ENCODE peak calls at places on chromosomes 3 and 15, in nine cellular contexts. One of them, this sample, is unnamed. For H3K4me1, the result is how much of the 10 kb centered on the place peaks cover.

GRCh38 chr3:70982700-70983140 is 600.8 kb downstream of the FOXP1 start:
- DNase-seq in HCT116: peak
- DNase-seq in adrenal gland: peak
- DNase-seq in A549: peak
- DNase-seq in esophagus muscularis mucosa: no peak
- DNase-seq in uterus: peak
- DNase-seq in stomach: peak
- DNase-seq in upper lobe of left lung: peak
- DNase-seq in IMR-90: peak
- DNase-seq in this sample: no peak

GRCh38 chr3:187919535-187919934 is 174.3 kb upstream of the BCL6 start:
- DNase-seq in HCT116: no peak
- DNase-seq in adrenal gland: no peak
- DNase-seq in A549: no peak
- DNase-seq in esophagus muscularis mucosa: no peak
- DNase-seq in uterus: no peak
- DNase-seq in stomach: no peak
- DNase-seq in upper lobe of left lung: no peak
- DNase-seq in IMR-90: no peak
- DNase-seq in this sample: no peak

GRCh38 chr15:40190591-40190990 is 29.7 kb downstream of the BUB1B start:
- DNase-seq in HCT116: no peak
- DNase-seq in adrenal gland: no peak
- DNase-seq in A549: peak
- DNase-seq in esophagus muscularis mucosa: no peak
- DNase-seq in uterus: no peak
- DNase-seq in stomach: no peak
- DNase-seq in upper lobe of left lung: no peak
- DNase-seq in IMR-90: peak
- DNase-seq in this sample: no peak

GRCh38 chr15:60374628-60375081 is 23.1 kb downstream of the ANXA2 start:
- DNase-seq in HCT116: peak
- DNase-seq in adrenal gland: peak
- DNase-seq in A549: peak
- DNase-seq in esophagus muscularis mucosa: no peak
- DNase-seq in uterus: no peak
- DNase-seq in stomach: peak
- DNase-seq in upper lobe of left lung: peak
- DNase-seq in IMR-90: peak
- DNase-seq in this sample: no peak

GRCh38 chr15:63503739-63504246 is 600 bp upstream of the USP3 start:
- DNase-seq in HCT116: peak
- DNase-seq in adrenal gland: peak
- DNase-seq in A549: peak
- DNase-seq in esophagus muscularis mucosa: no peak
- DNase-seq in uterus: peak
- DNase-seq in stomach: peak
- DNase-seq in upper lobe of left lung: peak
- DNase-seq in IMR-90: peak
- DNase-seq in this sample: peak

GRCh38 chr15:65918936-65919335 is 49.6 kb downstream of the RAB11A start:
- DNase-seq in HCT116: no peak
- DNase-seq in adrenal gland: no peak
- DNase-seq in A549: no peak
- DNase-seq in esophagus muscularis mucosa: no peak
- DNase-seq in uterus: no peak
- DNase-seq in stomach: no peak
- DNase-seq in upper lobe of left lung: no peak
- DNase-seq in IMR-90: no peak
- DNase-seq in this sample: no peak

GRCh38 chr3:78287085-78287484 is 1247.2 kb downstream of the ROBO2 start:
- DNase-seq in HCT116: no peak
- DNase-seq in adrenal gland: no peak
- DNase-seq in A549: no peak
- DNase-seq in esophagus muscularis mucosa: no peak
- DNase-seq in uterus: no peak
- DNase-seq in stomach: no peak
- DNase-seq in upper lobe of left lung: no peak
- DNase-seq in IMR-90: peak
- DNase-seq in this sample: no peak

GRCh38 chr3:141644931-141645330 is 93.2 kb upstream of the RNF7 start:
- DNase-seq in HCT116: peak
- DNase-seq in adrenal gland: peak
- DNase-seq in A549: peak
- DNase-seq in esophagus muscularis mucosa: no peak
- DNase-seq in uterus: peak
- DNase-seq in stomach: peak
- DNase-seq in upper lobe of left lung: peak
- DNase-seq in IMR-90: peak
- DNase-seq in this sample: peak

GRCh38 chr3:190537131-190537530 is 23.2 kb downstream of the IL1RAP start:
- DNase-seq in HCT116: no peak
- DNase-seq in adrenal gland: no peak
- DNase-seq in A549: no peak
- DNase-seq in esophagus muscularis mucosa: no peak
- DNase-seq in uterus: no peak
- DNase-seq in stomach: no peak
- DNase-seq in upper lobe of left lung: no peak
- DNase-seq in IMR-90: no peak
- DNase-seq in this sample: no peak

GRCh38 chr3:46607603-46608028 is 4.7 kb upstream of the FAM240A start:
- DNase-seq in HCT116: peak
- DNase-seq in adrenal gland: no peak
- DNase-seq in A549: no peak
- DNase-seq in esophagus muscularis mucosa: peak
- DNase-seq in uterus: no peak
- DNase-seq in stomach: no peak
- DNase-seq in upper lobe of left lung: no peak
- DNase-seq in IMR-90: no peak
- DNase-seq in this sample: no peak

GRCh38 chr15:39898317-39898716 is 21.7 kb downstream of the GPR176 start:
- DNase-seq in HCT116: no peak
- DNase-seq in adrenal gland: no peak
- DNase-seq in A549: no peak
- DNase-seq in esophagus muscularis mucosa: no peak
- DNase-seq in uterus: no peak
- DNase-seq in stomach: no peak
- DNase-seq in upper lobe of left lung: no peak
- DNase-seq in IMR-90: no peak
- DNase-seq in this sample: no peak

GRCh38 chr3:69326821-69327433 is 59.0 kb downstream of the FRMD4B start:
- DNase-seq in HCT116: no peak
- DNase-seq in adrenal gland: no peak
- DNase-seq in A549: no peak
- DNase-seq in esophagus muscularis mucosa: no peak
- DNase-seq in uterus: no peak
- DNase-seq in stomach: no peak
- DNase-seq in upper lobe of left lung: no peak
- DNase-seq in IMR-90: no peak
- DNase-seq in this sample: no peak

GRCh38 chr3:172750368-172751187 is at the start of gene ECT2:
- DNase-seq in HCT116: peak
- DNase-seq in adrenal gland: peak
- DNase-seq in A549: peak
- DNase-seq in esophagus muscularis mucosa: peak
- DNase-seq in uterus: peak
- DNase-seq in stomach: peak
- DNase-seq in upper lobe of left lung: peak
- DNase-seq in IMR-90: peak
- DNase-seq in this sample: peak
- TF ChIP-seq POLR2A in HCT116: no peak
- TF ChIP-seq POLR2A in adrenal gland: no peak
- TF ChIP-seq POLR2A in A549: peak
- TF ChIP-seq POLR2A in esophagus muscularis mucosa: no peak
- TF ChIP-seq POLR2A in uterus: peak
- TF ChIP-seq POLR2A in stomach: no peak
- TF ChIP-seq POLR2A in upper lobe of left lung: no peak
- TF ChIP-seq POLR2A in IMR-90: no peak
- TF ChIP-seq POLR2A in this sample: no peak

DNA sequence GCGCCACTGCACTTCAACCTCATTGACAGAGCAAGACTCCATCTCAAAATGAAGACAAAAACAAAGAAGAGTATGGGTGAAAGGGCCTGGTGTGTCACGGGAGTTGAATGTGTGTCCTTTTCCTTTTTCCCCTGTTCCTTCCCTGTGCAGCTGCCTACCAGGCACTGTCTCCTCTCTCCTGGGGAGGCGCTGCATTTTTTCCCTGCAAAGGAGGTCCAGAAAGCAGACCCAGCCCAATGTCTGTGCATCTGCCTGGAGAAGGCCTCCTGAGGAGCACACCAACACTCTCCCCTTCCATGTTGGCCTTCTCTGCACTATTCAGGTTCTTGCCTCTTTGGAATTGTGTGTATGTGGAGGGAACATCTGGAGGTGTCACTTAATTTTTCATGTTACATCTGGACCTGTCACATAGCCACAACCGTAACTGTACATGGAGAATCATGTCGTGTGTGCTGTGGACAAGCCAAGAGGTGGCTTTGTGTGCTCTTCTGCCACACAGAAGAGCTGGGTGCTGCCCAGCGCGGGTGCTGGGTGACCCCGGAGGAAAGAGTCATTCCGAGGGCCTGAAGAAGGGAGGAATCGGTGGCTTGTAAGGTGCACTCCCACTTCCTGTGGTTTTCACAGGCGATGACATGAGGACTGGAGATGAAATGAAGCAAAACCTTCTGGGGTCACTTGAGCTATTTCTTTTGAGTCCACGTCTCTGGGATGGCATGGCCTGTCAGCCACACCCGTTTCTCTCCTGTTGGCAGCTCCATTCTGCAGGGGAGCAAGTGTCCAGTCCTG is 46.5 kb upstream of the CGNL1 start:
- DNase-seq in HCT116: no peak
- DNase-seq in adrenal gland: no peak
- DNase-seq in A549: no peak
- DNase-seq in esophagus muscularis mucosa: no peak
- DNase-seq in uterus: no peak
- DNase-seq in stomach: no peak
- DNase-seq in upper lobe of left lung: no peak
- DNase-seq in IMR-90: no peak
- DNase-seq in this sample: no peak
- TF ChIP-seq CTCF in HCT116: no peak
- TF ChIP-seq CTCF in adrenal gland: no peak
- TF ChIP-seq CTCF in A549: no peak
- TF ChIP-seq CTCF in esophagus muscularis mucosa: no peak
- TF ChIP-seq CTCF in uterus: no peak
- TF ChIP-seq CTCF in stomach: no peak
- TF ChIP-seq CTCF in upper lobe of left lung: no peak
- TF ChIP-seq CTCF in IMR-90: no peak
- TF ChIP-seq CTCF in this sample: no peak

GRCh38 chr15:74306801-74307217 is 60.6 kb downstream of the CYP11A1 start:
- DNase-seq in HCT116: no peak
- DNase-seq in adrenal gland: no peak
- DNase-seq in A549: no peak
- DNase-seq in esophagus muscularis mucosa: no peak
- DNase-seq in uterus: no peak
- DNase-seq in stomach: no peak
- DNase-seq in upper lobe of left lung: no peak
- DNase-seq in IMR-90: no peak
- DNase-seq in this sample: no peak
- H3K4me1 ChIP-seq in HCT116: under half
- H3K4me1 ChIP-seq in adrenal gland: under half
- H3K4me1 ChIP-seq in A549: under half
- H3K4me1 ChIP-seq in esophagus muscularis mucosa: under half
- H3K4me1 ChIP-seq in uterus: under half
- H3K4me1 ChIP-seq in stomach: under half
- H3K4me1 ChIP-seq in upper lobe of left lung: under half
- H3K4me1 ChIP-seq in IMR-90: under half
- H3K4me1 ChIP-seq in this sample: under half

DNA sequence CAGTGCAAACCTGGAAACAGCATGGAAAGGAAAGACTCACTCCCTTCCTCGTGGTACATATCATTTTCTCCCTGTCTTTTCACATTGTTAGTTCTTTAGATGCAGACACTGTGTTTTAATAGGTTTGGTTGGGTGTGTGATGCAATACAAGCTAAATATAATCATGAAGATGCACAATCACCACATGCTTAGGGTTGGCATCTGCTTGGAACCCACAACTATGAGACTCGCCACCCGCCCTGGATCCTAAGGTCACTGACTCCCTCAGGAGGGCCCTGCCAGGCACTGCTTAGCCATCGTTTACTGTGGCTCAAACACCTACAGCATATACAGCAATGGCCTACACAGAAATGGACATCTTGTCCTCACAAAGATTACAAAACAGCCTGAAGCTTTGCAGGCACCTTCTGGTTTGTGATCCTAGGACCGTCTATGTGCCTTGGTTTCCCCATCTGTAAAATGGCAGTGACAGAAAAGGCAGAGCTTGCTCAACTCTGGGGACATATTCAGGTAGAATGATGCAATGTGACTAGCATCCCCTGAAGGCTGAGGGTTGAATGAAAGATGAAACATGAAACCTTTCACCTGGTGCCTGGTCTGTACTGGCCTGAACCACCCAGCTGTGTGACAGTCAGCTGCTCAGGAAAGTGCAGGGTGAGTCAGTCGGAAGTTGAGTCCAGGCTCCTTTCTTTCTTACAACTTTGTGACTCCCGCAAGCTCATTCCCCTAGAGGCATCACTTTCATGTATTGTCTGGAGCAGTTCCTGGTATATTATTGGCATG is 123.6 kb upstream of the PFN2 start:
- DNase-seq in HCT116: peak
- DNase-seq in adrenal gland: no peak
- DNase-seq in A549: no peak
- DNase-seq in esophagus muscularis mucosa: no peak
- DNase-seq in uterus: no peak
- DNase-seq in stomach: no peak
- DNase-seq in upper lobe of left lung: no peak
- DNase-seq in IMR-90: peak
- DNase-seq in this sample: no peak
- TF ChIP-seq POLR2A in HCT116: no peak
- TF ChIP-seq POLR2A in adrenal gland: no peak
- TF ChIP-seq POLR2A in A549: no peak
- TF ChIP-seq POLR2A in esophagus muscularis mucosa: no peak
- TF ChIP-seq POLR2A in uterus: no peak
- TF ChIP-seq POLR2A in stomach: no peak
- TF ChIP-seq POLR2A in upper lobe of left lung: no peak
- TF ChIP-seq POLR2A in IMR-90: no peak
- TF ChIP-seq POLR2A in this sample: no peak

This sample was measured in heart left ventricle.